ENCODE peak calls at places on chromosomes 2 and 18, in ten cellular contexts. C is aorta, D is SK-N-SH, S is fibroblast of lung, N is stomach, H is endodermal cell, G is cardiac muscle cell, P is MM.1S, W is BE2C, X is tibial artery. R is an unnamed sample. For H3K4me1 and H3K27me3, the result is how much of the 10 kb centered on the place peaks cover.

GRCh38 chr2:122808286-122808969 is 1053.0 kb downstream of the TSN start:
- DNase-seq in C (no peak), D (no peak), S (no peak), N (no peak), H (no peak), G (no peak), P (no peak), W (no peak), X (no peak), R (no peak)

GRCh38 chr2:124327293-124327692 is 302.2 kb downstream of the CNTNAP5 start:
- DNase-seq in C (no peak), D (no peak), S (no peak), N (no peak), H (no peak), G (no peak), P (no peak), W (no peak), X (no peak), R (no peak)

GRCh38 chr2:208172125-208172524 is 8.7 kb upstream of the CRYGA start:
- DNase-seq in C (no peak), D (no peak), S (no peak), N (no peak), H (no peak), G (no peak), P (no peak), W (no peak), X (peak), R (no peak)

GRCh38 chr2:229249536-229249935 is 21.6 kb downstream of the PID1 start:
- DNase-seq in C (no peak), D (no peak), S (no peak), N (no peak), H (no peak), G (no peak), P (no peak), W (no peak), X (no peak), R (no peak)

GRCh38 chr18:70072678-70073077 is 125.0 kb upstream of the CD226 start:
- DNase-seq in C (no peak), D (no peak), S (peak), N (no peak), H (no peak), G (peak), P (no peak), W (no peak), X (no peak), R (no peak)

GRCh38 chr2:71896385-71897144 is 251.1 kb downstream of the CYP26B1 start:
- DNase-seq in C (no peak), D (no peak), S (no peak), N (no peak), H (peak), G (no peak), P (no peak), W (no peak), X (no peak), R (no peak)

GRCh38 chr2:231308631-231309414 is 86.7 kb upstream of the B3GNT7 start:
- DNase-seq in C (no peak), D (no peak), S (peak), N (no peak), H (no peak), G (no peak), P (no peak), W (no peak), X (no peak), R (no peak)

GRCh38 chr2:133774675-133775005 is 206.4 kb upstream of the NCKAP5 start:
- DNase-seq in C (peak), D (no peak), S (peak), N (peak), H (no peak), G (no peak), P (no peak), W (no peak), X (peak), R (peak)

GRCh38 chr2:112692496-112692911 is 28.3 kb upstream of the NT5DC4 start:
- DNase-seq in C (no peak), D (no peak), S (peak), N (peak), H (peak), G (no peak), P (peak), W (no peak), X (no peak), R (no peak)

GRCh38 chr2:164657129-164657528 is 35.8 kb upstream of the GRB14 start:
- DNase-seq in C (no peak), D (no peak), S (peak), N (no peak), H (no peak), G (no peak), P (no peak), W (no peak), X (no peak), R (no peak)

GRCh38 chr18:23689031-23689615 is at the start of gene LAMA3:
- DNase-seq in C (peak), D (peak), S (peak), N (peak), H (peak), G (peak), P (peak), W (peak), X (peak), R (peak)

GRCh38 chr2:714005-714741 is 37.0 kb upstream of the TMEM18 start:
- DNase-seq in C (no peak), D (peak), S (peak), N (peak), H (peak), G (peak), P (peak), W (peak), X (no peak), R (peak)

GRCh38 chr2:216133392-216133791 is 24.2 kb downstream of the XRCC5 start:
- DNase-seq in C (no peak), D (no peak), S (no peak), N (no peak), H (no peak), G (no peak), P (no peak), W (no peak), X (no peak), R (no peak)

GRCh38 chr2:168583710-168584521 is 127.8 kb downstream of the CERS6 start:
- DNase-seq in C (no peak), D (no peak), S (peak), N (no peak), H (no peak), G (no peak), P (no peak), W (no peak), X (no peak), R (no peak)

GRCh38 chr2:227506456-227506855 is 34.5 kb downstream of the AGFG1 start:
- DNase-seq in C (no peak), D (no peak), S (no peak), N (no peak), H (no peak), G (no peak), P (no peak), W (no peak), X (no peak), R (no peak)

GRCh38 chr2:162403884-162404283 is 60.0 kb downstream of the GCA start:
- DNase-seq in C (no peak), D (no peak), S (peak), N (no peak), H (no peak), G (no peak), P (no peak), W (no peak), X (no peak), R (no peak)

GRCh38 chr2:201127570-201127969 is 11.6 kb downstream of the CFLAR start:
- DNase-seq in C (no peak), D (no peak), S (peak), N (no peak), H (no peak), G (no peak), P (peak), W (no peak), X (peak), R (peak)

GRCh38 chr2:114812261-114812660 is 369.8 kb downstream of the DPP10 start:
- DNase-seq in C (no peak), D (no peak), S (no peak), N (no peak), H (no peak), G (no peak), P (no peak), W (no peak), X (no peak), R (no peak)

GRCh38 chr2:172921538-172922236 is 154.0 kb upstream of the MAP3K20 start:
- DNase-seq in C (no peak), D (no peak), S (peak), N (no peak), H (no peak), G (no peak), P (no peak), W (no peak), X (no peak), R (no peak)

GRCh38 chr2:33108483-33109443 is 162.0 kb downstream of the LTBP1 start:
- DNase-seq in C (no peak), D (peak), S (peak), N (no peak), H (no peak), G (peak), P (no peak), W (peak), X (no peak), R (no peak)

GRCh38 chr2:127661072-127661618 is 14.2 kb downstream of the LIMS2 start:
- DNase-seq in C (peak), D (no peak), S (peak), N (no peak), H (no peak), G (peak), P (no peak), W (peak), X (no peak), R (peak)

GRCh38 chr18:55821219-55821618 is 233.2 kb upstream of the TCF4 start:
- DNase-seq in C (no peak), D (no peak), S (peak), N (no peak), H (no peak), G (no peak), P (no peak), W (no peak), X (no peak), R (no peak)

GRCh38 chr2:28976584-28976983 is 4.5 kb upstream of the TOGARAM2 start:
- DNase-seq in C (no peak), D (no peak), S (peak), N (no peak), H (peak), G (peak), P (no peak), W (no peak), X (no peak), R (peak)

GRCh38 chr2:213376644-213377043 is 92.4 kb downstream of the SPAG16 start:
- DNase-seq in C (no peak), D (no peak), S (no peak), N (no peak), H (no peak), G (no peak), P (no peak), W (no peak), X (no peak), R (no peak)

GRCh38 chr18:23918395-23919032 is 96.0 kb upstream of the TTC39C start:
- DNase-seq in C (peak), D (peak), S (peak), N (peak), H (peak), G (peak), P (peak), W (peak), X (peak), R (peak)

GRCh38 chr18:48750485-48751175 is 200.1 kb downstream of the SMAD7 start:
- DNase-seq in C (peak), D (no peak), S (peak), N (no peak), H (no peak), G (no peak), P (no peak), W (no peak), X (peak), R (peak)
- H3K4me1 ChIP-seq in C (under half), D (under half), S (under half), N (under half), H (under half), G (under half), P (under half), W (under half), X (under half), R (under half)

GRCh38 chr2:6772366-6772710 is 93.4 kb downstream of the CMPK2 start:
- DNase-seq in C (no peak), D (peak), S (peak), N (no peak), H (peak), G (no peak), P (no peak), W (peak), X (no peak), R (peak)

GRCh38 chr2:6776125-6776524 is 89.6 kb downstream of the CMPK2 start:
- DNase-seq in C (no peak), D (no peak), S (no peak), N (no peak), H (no peak), G (no peak), P (no peak), W (no peak), X (no peak), R (no peak)

GRCh38 chr2:6771539-6772365 is 94.0 kb downstream of the CMPK2 start:
- DNase-seq in C (no peak), D (no peak), S (no peak), N (no peak), H (peak), G (no peak), P (no peak), W (no peak), X (no peak), R (no peak)

GRCh38 chr2:6773694-6774044 is 92.0 kb downstream of the CMPK2 start:
- DNase-seq in C (no peak), D (no peak), S (no peak), N (no peak), H (no peak), G (no peak), P (no peak), W (no peak), X (no peak), R (no peak)

DNA sequence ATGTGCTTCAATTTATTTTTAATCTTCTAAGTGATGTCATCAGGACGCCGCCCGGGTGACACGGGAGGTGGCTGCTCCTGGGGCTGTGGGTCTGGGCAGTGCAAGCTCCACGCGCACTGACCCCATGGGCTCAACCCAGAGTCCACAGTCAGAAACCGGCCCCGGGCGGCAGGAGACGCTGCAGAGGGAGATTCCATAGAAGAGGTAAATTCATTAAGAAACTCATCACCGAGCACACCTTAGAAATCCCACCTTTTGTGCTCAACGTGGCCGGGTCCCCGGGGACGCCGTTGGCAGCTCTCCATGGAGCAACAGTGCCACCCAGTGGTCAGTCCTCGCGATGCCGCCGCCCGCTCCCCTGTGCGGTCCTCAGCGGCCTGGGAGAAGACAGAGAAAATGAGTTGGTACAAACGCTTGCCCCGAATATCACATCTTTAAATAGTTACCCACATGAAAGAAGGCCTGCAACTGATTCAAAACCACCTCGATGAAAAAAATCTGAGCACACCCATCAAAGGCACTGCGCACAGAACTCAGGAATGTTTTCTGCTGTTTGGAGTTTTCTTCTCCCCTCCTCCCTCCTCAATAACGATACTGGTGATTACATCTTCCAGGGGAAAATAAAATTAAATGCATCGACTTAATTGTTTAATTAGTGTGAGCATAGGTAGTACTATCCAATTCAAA is 92.6 kb downstream of the CMPK2 start:
- DNase-seq in C (peak), D (peak), S (peak), N (peak), H (peak), G (peak), P (peak), W (peak), X (peak), R (peak)
- H3K4me3 ChIP-seq in C (no peak), D (peak), S (peak), N (peak), H (no peak), G (no peak), P (peak), W (peak), X (no peak), R (no peak)

GRCh38 chr2:222424281-222424728 is at the start of gene SGPP2:
- DNase-seq in C (no peak), D (no peak), S (no peak), N (peak), H (peak), G (no peak), P (peak), W (peak), X (no peak), R (peak)
- H3K27me3 ChIP-seq in C (under half), D (under half), S (under half), N (under half), H (half or more), G (under half), P (under half), W (under half), X (under half), R (under half)

GRCh38 chr2:218259099-218259921 is 1.5 kb upstream of the GPBAR1 start:
- DNase-seq in C (peak), D (peak), S (peak), N (no peak), H (no peak), G (peak), P (no peak), W (peak), X (peak), R (peak)

GRCh38 chr2:218255441-218255840 is 5.4 kb upstream of the GPBAR1 start:
- DNase-seq in C (no peak), D (no peak), S (peak), N (no peak), H (no peak), G (no peak), P (no peak), W (no peak), X (no peak), R (no peak)

GRCh38 chr2:218256612-218257350 is 4.0 kb upstream of the GPBAR1 start:
- DNase-seq in C (peak), D (no peak), S (no peak), N (no peak), H (no peak), G (no peak), P (no peak), W (no peak), X (no peak), R (no peak)

GRCh38 chr2:218260166-218260565 is 649 bp upstream of the GPBAR1 start:
- DNase-seq in C (peak), D (no peak), S (no peak), N (no peak), H (no peak), G (no peak), P (no peak), W (no peak), X (no peak), R (no peak)

DNA sequence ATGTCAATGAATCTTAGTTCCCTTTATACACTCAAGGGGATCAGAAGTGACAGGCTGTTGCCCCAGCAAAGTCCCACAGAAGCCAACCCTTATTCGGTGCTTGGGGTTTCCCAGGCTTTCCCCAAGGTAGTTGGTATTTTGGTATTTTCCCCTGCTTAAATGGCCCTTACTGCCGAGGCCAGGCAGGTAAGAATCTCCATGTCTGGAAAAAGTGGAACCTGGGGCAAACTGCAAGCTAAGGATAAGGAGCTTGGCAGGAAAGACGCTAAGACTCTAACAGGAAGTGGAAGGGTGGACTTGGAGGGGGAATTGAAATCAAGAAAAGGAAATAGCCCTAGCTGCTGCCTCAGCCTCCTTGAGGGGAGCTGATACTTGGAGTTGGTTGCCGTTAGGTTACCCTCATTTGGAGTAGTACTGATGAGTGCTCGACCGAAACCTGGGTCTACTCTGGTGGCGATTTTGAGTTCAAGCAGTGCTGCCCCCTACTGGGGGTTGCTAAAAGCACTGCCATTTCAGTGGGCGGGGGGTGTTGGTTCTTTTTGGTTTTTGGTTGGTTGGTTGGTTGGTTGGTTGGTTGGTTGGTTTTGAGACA is 3.3 kb upstream of the GPBAR1 start:
- DNase-seq in C (peak), D (peak), S (no peak), N (no peak), H (peak), G (no peak), P (peak), W (no peak), X (no peak), R (no peak)
- H3K4me1 ChIP-seq in C (under half), D (under half), S (under half), N (under half), H (under half), G (under half), P (under half), W (under half), X (under half), R (under half)

DNA sequence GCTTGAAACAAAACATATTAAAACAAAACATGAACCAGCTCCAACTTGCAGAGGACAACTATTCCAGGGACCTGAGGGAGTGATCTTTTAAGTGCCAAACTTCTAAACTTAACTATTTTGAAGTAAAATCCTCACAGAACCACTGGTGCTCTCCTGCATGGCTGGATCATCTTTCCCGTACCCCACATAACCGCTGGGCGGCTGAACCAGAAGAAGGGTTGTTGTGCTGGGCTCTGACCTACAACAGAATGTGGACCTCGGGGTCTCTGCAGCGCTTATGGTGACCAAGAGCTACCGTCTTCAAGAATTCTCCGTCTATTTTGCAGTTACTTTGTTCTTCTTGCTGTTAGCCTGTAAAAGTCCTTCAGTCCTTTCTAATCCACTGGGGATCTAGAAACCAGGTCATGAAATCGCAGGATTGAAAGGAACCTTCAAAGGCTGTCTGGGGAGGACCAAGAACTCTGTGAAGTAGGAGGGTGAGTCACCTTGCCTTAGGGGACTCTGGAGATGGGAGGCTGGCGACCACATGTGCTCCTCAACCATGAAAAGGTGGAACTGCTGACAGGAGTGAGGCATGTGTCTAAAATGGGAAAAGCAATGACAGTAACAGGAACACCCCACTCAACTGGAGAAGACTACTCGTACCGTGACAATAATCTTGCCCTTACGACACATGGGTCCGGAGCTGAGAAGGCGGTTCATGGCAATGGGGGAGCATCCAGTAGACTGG is 46.6 kb downstream of the HDLBP start:
- DNase-seq in C (no peak), D (no peak), S (peak), N (no peak), H (no peak), G (no peak), P (no peak), W (no peak), X (no peak), R (no peak)
- H3K4me3 ChIP-seq in C (no peak), D (no peak), S (no peak), N (no peak), H (no peak), G (no peak), P (no peak), W (no peak), X (no peak), R (no peak)

R was measured in right cardiac atrium.